ENCODE peak calls at places on chromosomes 5 and 9, in ten cellular contexts. R, E, D, G, N, X, C, W, J and Q are unnamed samples.

GRCh38 chr9:73154760-73155159 is 3.1 kb downstream of the ANXA1 start:
- DNase-seq in G (no peak), E (peak; percentile 58), X (no peak), C (no peak), R (no peak), W (no peak), D (no peak), J (peak; percentile 52), N (no peak), Q (peak; percentile 69)

GRCh38 chr9:272251-273213 is 57.9 kb downstream of the DOCK8 start:
- DNase-seq in C (no peak), N (peak; percentile 54), W (no peak), X (peak; percentile 73), R (no peak), J (no peak), D (no peak), G (no peak), E (peak; percentile 99), Q (peak; percentile 99)

GRCh38 chr9:83133316-83133715 is 70.4 kb upstream of the RASEF start:
- DNase-seq in R (no peak), G (no peak), C (no peak), E (no peak), W (no peak), N (no peak), D (no peak), X (no peak), J (no peak), Q (no peak)

GRCh38 chr5:73233461-73234151 is 60.6 kb downstream of the TMEM174 start:
- DNase-seq in X (no peak), E (no peak), R (no peak), N (no peak), G (no peak), J (peak; percentile 17), C (peak; percentile 93), W (no peak), D (no peak), Q (no peak)

GRCh38 chr9:98172604-98173003 is 19.8 kb downstream of the CORO2A start:
- DNase-seq in D (no peak), N (no peak), J (peak; percentile 36), G (peak; percentile 21), E (no peak), R (no peak), C (peak; percentile 47), W (no peak), X (no peak), Q (no peak)

GRCh38 chr5:39399135-39400036 is 25.4 kb downstream of the DAB2 start:
- DNase-seq in E (peak; percentile 70), X (no peak), R (peak; percentile 52), G (peak; percentile 73), C (no peak), J (peak; percentile 94), W (no peak), N (no peak), D (no peak), Q (peak; percentile 97)

GRCh38 chr9:105979359-105979758 is 285.0 kb downstream of the TMEM38B start:
- DNase-seq in R (no peak), G (no peak), X (no peak), D (no peak), N (no peak), W (no peak), J (peak; percentile 28), E (no peak), C (no peak), Q (no peak)

GRCh38 chr5:119302916-119303897 is 52.6 kb upstream of the TNFAIP8 start:
- DNase-seq in W (no peak), G (no peak), C (no peak), X (no peak), N (no peak), R (peak; percentile 37), D (no peak), E (peak; percentile 70), J (peak; percentile 91), Q (peak; percentile 15)

GRCh38 chr9:127319366-127320121 is 55.0 kb downstream of the GARNL3 start:
- DNase-seq in D (no peak), E (no peak), J (no peak), C (no peak), X (no peak), R (no peak), G (no peak), W (no peak), N (no peak), Q (peak; percentile 86)

GRCh38 chr5:167753725-167754490 is 537.5 kb upstream of the WWC1 start:
- DNase-seq in W (no peak), N (no peak), E (no peak), C (no peak), J (no peak), R (no peak), D (no peak), X (no peak), G (no peak), Q (no peak)

GRCh38 chr5:75381456-75381855 is 44.4 kb downstream of the HMGCR start:
- DNase-seq in X (no peak), C (no peak), N (no peak), D (no peak), G (no peak), R (no peak), J (no peak), E (peak; percentile 61), W (no peak), Q (no peak)

GRCh38 chr5:34686762-34687268 is 30.7 kb downstream of the RAI14 start:
- DNase-seq in W (peak; percentile 77), J (peak; percentile 92), G (peak; percentile 89), D (peak; percentile 75), R (peak; percentile 97), E (peak; percentile 50), N (no peak), X (no peak), C (no peak), Q (peak; percentile 38)

GRCh38 chr5:168070761-168071160 is 220.7 kb upstream of the WWC1 start:
- DNase-seq in G (no peak), R (no peak), E (no peak), N (no peak), W (no peak), C (no peak), J (no peak), D (no peak), X (no peak), Q (no peak)

GRCh38 chr9:96061293-96061987 is 185.9 kb downstream of the ERCC6L2 start:
- DNase-seq in E (peak; percentile 57), G (no peak), W (no peak), N (no peak), R (no peak), C (peak; percentile 50), D (no peak), X (peak; percentile 52), J (peak; percentile 29), Q (peak; percentile 72)

GRCh38 chr9:99430301-99430700 is 208.2 kb downstream of the SEC61B start:
- DNase-seq in C (no peak), W (no peak), R (no peak), J (peak; percentile 95), D (no peak), G (no peak), N (no peak), X (no peak), E (peak; percentile 44), Q (peak; percentile 97)

GRCh38 chr5:158522761-158523160 is 577.0 kb downstream of the EBF1 start:
- DNase-seq in G (peak; percentile 75), C (no peak), J (no peak), N (no peak), E (no peak), D (no peak), R (no peak), W (no peak), X (no peak), Q (no peak)

GRCh38 chr9:115115117-115115880 is 2.7 kb downstream of the TNC start:
- DNase-seq in C (no peak), E (no peak), J (peak; percentile 77), W (no peak), X (no peak), D (no peak), R (no peak), N (no peak), G (no peak), Q (no peak)

GRCh38 chr5:147671365-147671764 is 111.2 kb downstream of the JAKMIP2 start:
- DNase-seq in G (no peak), X (no peak), N (no peak), J (no peak), E (no peak), R (no peak), D (no peak), W (no peak), C (no peak), Q (no peak)

GRCh38 chr9:109556061-109556460 is 58.0 kb upstream of the PTPN3 start:
- DNase-seq in J (peak; percentile 36), X (no peak), W (no peak), E (no peak), G (no peak), R (no peak), N (no peak), C (no peak), D (no peak), Q (no peak)

GRCh38 chr5:119411291-119411934 is 40.9 kb upstream of the HSD17B4 start:
- DNase-seq in E (no peak), G (no peak), R (no peak), X (no peak), N (no peak), W (no peak), J (peak; percentile 35), D (no peak), C (no peak), Q (no peak)

GRCh38 chr9:84296146-84296843 is 44.3 kb downstream of the SLC28A3 start:
- DNase-seq in G (no peak), X (peak; percentile 10), N (peak; percentile 13), R (no peak), E (peak; percentile 46), D (no peak), W (no peak), J (peak; percentile 44), C (no peak), Q (peak; percentile 45)

GRCh38 chr9:128101231-128101641 is 26.3 kb downstream of the PTGES2 start:
- DNase-seq in W (no peak), G (no peak), X (no peak), D (no peak), N (no peak), E (no peak), R (no peak), J (no peak), C (no peak), Q (no peak)

GRCh38 chr5:69129413-69129812 is 35.6 kb downstream of the SLC30A5 start:
- DNase-seq in G (no peak), X (no peak), N (no peak), W (no peak), E (no peak), C (no peak), J (peak; percentile 17), R (no peak), D (no peak), Q (no peak)

GRCh38 chr9:38012767-38013450 is 56.1 kb downstream of the SHB start:
- DNase-seq in N (no peak), C (no peak), G (no peak), D (no peak), R (no peak), J (no peak), W (no peak), E (no peak), X (no peak), Q (no peak)

GRCh38 chr5:111585946-111586345 is 73.6 kb upstream of the STARD4 start:
- DNase-seq in R (no peak), E (no peak), C (no peak), X (no peak), G (no peak), W (no peak), D (no peak), J (no peak), N (no peak), Q (no peak)

GRCh38 chr9:36900136-36900855 is 133.8 kb downstream of the PAX5 start:
- DNase-seq in N (no peak), R (no peak), G (no peak), C (no peak), D (no peak), X (no peak), E (no peak), J (no peak), W (no peak), Q (no peak)

GRCh38 chr5:151155149-151155776 is 2.3 kb downstream of the ANXA6 start:
- DNase-seq in X (no peak), G (no peak), E (peak; percentile 76), W (no peak), R (no peak), C (no peak), D (no peak), N (no peak), J (peak; percentile 27), Q (peak; percentile 24)

GRCh38 chr5:78670870-78671269 is 22.3 kb upstream of the LHFPL2 start:
- DNase-seq in N (no peak), X (no peak), C (no peak), D (no peak), G (no peak), E (no peak), J (no peak), R (no peak), W (no peak), Q (no peak)